ENCODE peak calls at places on chromosomes 13 and 19, in four cellular contexts. N, Y, A and O are unnamed samples.

GRCh38 chr13:51806571-51806970 is 2.6 kb upstream of the DHRS12 start:
- DNase-seq in A (no peak), Y (no peak), N (no peak), O (no peak)

GRCh38 chr13:53782400-53783030 is 753.9 kb downstream of the OLFM4 start:
- DNase-seq in Y (peak), N (no peak), A (no peak), O (peak)

GRCh38 chr19:1567116-1567847 is 843 bp downstream of the MEX3D start:
- DNase-seq in Y (peak), A (no peak), N (no peak), O (no peak)

GRCh38 chr13:73090116-73090811 is 31.5 kb downstream of the KLF5 start:
- DNase-seq in Y (peak), N (peak), A (no peak), O (peak)

GRCh38 chr19:22735911-22736645 is 47.9 kb downstream of the ZNF99 start:
- DNase-seq in A (no peak), N (no peak), Y (no peak), O (no peak)

GRCh38 chr19:2428756-2429711 is 1.6 kb upstream of the TIMM13 start:
- DNase-seq in N (no peak), A (no peak), Y (no peak), O (no peak)

GRCh38 chr13:26589754-26590153 is 32.3 kb downstream of the WASF3 start:
- DNase-seq in Y (no peak), A (no peak), N (no peak), O (no peak)

GRCh38 chr19:6276447-6276846 is 3.3 kb downstream of the MLLT1 start:
- DNase-seq in Y (no peak), A (no peak), N (peak), O (peak)

GRCh38 chr13:49060698-49061387 is 85.1 kb downstream of the FNDC3A start:
- DNase-seq in A (no peak), Y (peak), N (no peak), O (no peak)

GRCh38 chr19:45424191-45425058 is 708 bp upstream of the ERCC1 start:
- DNase-seq in A (no peak), Y (peak), N (peak), O (peak)

GRCh38 chr19:33668968-33669367 is 47.2 kb downstream of the CHST8 start:
- DNase-seq in Y (no peak), N (no peak), A (no peak), O (no peak)